ENCODE peak calls at places on chromosomes 1 and 21, in seven cellular contexts. N is HFF-Myc, U is skeletal muscle cell, O is HepG2, M is NCI-H2081, H is fibroblast of gingiva, R is HEK293T. V is an unnamed sample.

GRCh38 chr1:51302270-51302669 is 28.1 kb downstream of the TTC39A start:
- DNase-seq in N (no peak), O (no peak), U (no peak), R (no peak), H (no peak), M (no peak), V (no peak)

GRCh38 chr1:3409737-3410434 is 44.6 kb upstream of the ARHGEF16 start:
- DNase-seq in N (no peak), R (no peak), O (peak; percentile 58), U (peak; percentile 16), M (peak; percentile 40), H (peak; percentile 52), V (peak; percentile 93)

GRCh38 chr1:54922921-54923421 is 36.0 kb upstream of the DHCR24 start:
- DNase-seq in O (peak; percentile 24), U (no peak), R (no peak), N (no peak), M (no peak), H (peak; percentile 70), V (no peak)

GRCh38 chr1:147612366-147612765 is 58.0 kb downstream of the ACP6 start:
- DNase-seq in O (peak; percentile 88), N (no peak), H (no peak), U (no peak), M (peak; percentile 66), R (no peak), V (peak; percentile 51)

GRCh38 chr1:31335007-31335406 is 37.9 kb downstream of the FABP3 start:
- DNase-seq in N (peak; percentile 20), M (peak; percentile 36), O (peak; percentile 50), H (peak; percentile 47), R (peak; percentile 42), U (no peak), V (peak; percentile 23)

GRCh38 chr1:100566300-100566699 is 28.4 kb downstream of the GPR88 start:
- DNase-seq in H (no peak), U (no peak), N (no peak), R (no peak), O (no peak), M (no peak), V (no peak)

GRCh38 chr1:151346082-151346768 is 827 bp downstream of the RFX5 start:
- DNase-seq in U (no peak), M (no peak), R (no peak), N (no peak), H (no peak), O (no peak), V (no peak)

GRCh38 chr1:243550276-243550675 is 294.4 kb downstream of the SDCCAG8 start:
- DNase-seq in N (no peak), R (no peak), M (no peak), U (peak; percentile 88), O (no peak), H (no peak), V (no peak)

GRCh38 chr21:25862596-25862995 is 127.8 kb downstream of the GABPA start:
- DNase-seq in U (no peak), N (no peak), O (peak; percentile 12), H (peak; percentile 31), R (peak; percentile 45), M (peak; percentile 34), V (no peak)

GRCh38 chr1:228139406-228139930 is 611 bp upstream of the GUK1 start:
- DNase-seq in H (no peak), R (no peak), M (no peak), O (no peak), N (no peak), U (no peak), V (no peak)

GRCh38 chr1:11339346-11340247 is 66.6 kb downstream of the UBIAD1 start:
- DNase-seq in U (peak; percentile 5), R (no peak), M (no peak), H (no peak), N (no peak), O (no peak), V (no peak)

GRCh38 chr1:67339623-67340343 is 32.1 kb downstream of the IL12RB2 start:
- DNase-seq in O (no peak), N (peak; percentile 21), U (peak; percentile 57), H (peak; percentile 51), R (peak; percentile 32), M (no peak), V (no peak)

GRCh38 chr1:50268049-50268448 is 155.2 kb downstream of the DMRTA2 start:
- DNase-seq in U (no peak), H (no peak), O (peak; percentile 6), N (no peak), R (peak; percentile 28), M (no peak), V (peak; percentile 19)

GRCh38 chr1:119964673-119965363 is 68.5 kb upstream of the ADAM30 start:
- DNase-seq in O (no peak), R (no peak), H (peak; percentile 73), M (no peak), N (no peak), U (peak; percentile 39), V (no peak)

V was measured in HuH-7.5.